ENCODE peak calls at places on chromosomes 2 and 18, in four cellular contexts. Y, B, K and J are unnamed samples.

GRCh38 chr2:100935372-100935752 is 66.7 kb upstream of the RPL31 start:
- DNase-seq in K (peak), B (no peak), Y (no peak), J (peak)

GRCh38 chr2:230692760-230693159 is 19.9 kb upstream of the CAB39 start:
- DNase-seq in Y (no peak), K (no peak), B (no peak), J (no peak)

GRCh38 chr2:15562354-15563031 is 1.4 kb upstream of the NBAS start:
- DNase-seq in Y (no peak), B (no peak), K (no peak), J (no peak)

GRCh38 chr2:5195636-5196035 is 496.5 kb upstream of the SOX11 start:
- DNase-seq in K (no peak), B (no peak), Y (no peak), J (no peak)

GRCh38 chr2:38742797-38743559 is 8.2 kb downstream of the SRSF7 start:
- DNase-seq in Y (no peak), K (no peak), B (no peak), J (no peak)

GRCh38 chr2:150376627-150377335 is 110.7 kb downstream of the RND3 start:
- DNase-seq in K (peak), B (no peak), Y (peak), J (peak)

GRCh38 chr2:10901160-10901559 is 10.6 kb upstream of the KCNF1 start:
- DNase-seq in K (peak), B (no peak), Y (no peak), J (no peak)

GRCh38 chr18:24176727-24177416 is 38.0 kb downstream of the CABYR start:
- DNase-seq in K (peak), B (peak), Y (peak), J (no peak)

GRCh38 chr2:207632575-207633492 is 7.6 kb upstream of the METTL21A start:
- DNase-seq in K (peak), B (peak), Y (no peak), J (no peak)

GRCh38 chr2:226618875-226619605 is 180.6 kb downstream of the IRS1 start:
- DNase-seq in Y (no peak), K (peak), B (no peak), J (no peak)

GRCh38 chr2:8148260-8148880 is 533.5 kb upstream of the ID2 start:
- DNase-seq in K (peak), B (no peak), Y (no peak), J (peak)

GRCh38 chr2:71694501-71695234 is 241.3 kb downstream of the DYSF start:
- DNase-seq in B (no peak), Y (no peak), K (no peak), J (no peak)

GRCh38 chr2:134379293-134379692 is 125.4 kb downstream of the MGAT5 start:
- DNase-seq in K (peak), Y (no peak), B (no peak), J (no peak)

GRCh38 chr2:134372611-134373131 is 118.8 kb downstream of the MGAT5 start:
- DNase-seq in Y (no peak), K (peak), B (no peak), J (peak)

GRCh38 chr2:134377730-134378129 is 123.9 kb downstream of the MGAT5 start:
- DNase-seq in B (no peak), K (no peak), Y (no peak), J (no peak)

GRCh38 chr2:134379722-134380121 is 125.8 kb downstream of the MGAT5 start:
- DNase-seq in Y (no peak), K (no peak), B (no peak), J (no peak)

GRCh38 chr2:134375935-134376334 is 122.1 kb downstream of the MGAT5 start:
- DNase-seq in B (no peak), Y (peak), K (peak), J (peak)
- TF ChIP-seq CTCF in B (no peak), Y (peak), K (no peak), J (peak)

DNA sequence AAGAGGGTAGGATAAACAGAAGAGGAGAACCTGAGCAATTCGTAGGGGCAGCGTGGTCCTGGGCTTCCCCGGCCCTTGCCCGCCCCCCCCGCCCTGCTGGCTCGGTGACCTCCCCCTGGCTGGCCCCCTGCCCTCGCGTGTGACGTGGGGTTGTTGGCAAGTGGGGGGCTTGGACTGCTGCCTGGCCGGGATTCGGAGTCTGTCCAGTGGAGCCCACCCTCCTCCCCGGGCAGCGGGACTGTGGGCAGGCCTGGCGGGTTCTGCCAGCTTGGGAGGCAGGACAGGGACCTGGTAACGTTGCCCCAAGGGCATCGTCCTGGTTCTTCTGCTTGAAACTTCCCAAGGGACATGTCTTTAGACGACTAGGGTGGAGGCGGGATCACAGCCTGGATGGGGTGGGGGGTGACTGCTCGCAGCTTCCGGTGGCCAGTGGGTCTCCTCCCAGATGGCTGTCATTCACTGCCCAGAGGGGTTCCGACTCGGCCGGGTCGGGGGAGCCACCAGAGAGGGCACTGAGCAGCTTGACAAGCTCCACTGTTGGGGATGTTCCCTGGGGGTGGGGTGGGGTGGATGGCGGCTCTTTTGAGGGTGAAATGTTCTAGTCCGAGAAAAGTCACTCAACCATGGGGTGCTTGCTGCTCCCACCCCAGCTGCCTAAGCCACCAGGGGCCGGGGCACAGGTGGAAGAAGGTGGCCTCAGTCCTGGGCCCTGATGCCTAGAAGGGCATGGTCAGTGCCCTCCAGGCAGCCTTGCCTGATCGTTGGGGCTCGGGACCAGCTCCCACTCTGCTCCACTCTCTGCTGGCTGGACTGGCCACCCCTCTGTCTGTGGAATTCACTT is 4.2 kb upstream of the HS6ST1 start:
- DNase-seq in B (no peak), K (no peak), Y (peak), J (no peak)
- H3K4me3 ChIP-seq in B (peak), K (peak), Y (peak), J (peak)

GRCh38 chr2:216911008-216911407 is 51.1 kb upstream of the TNP1 start:
- DNase-seq in Y (no peak), B (no peak), K (no peak), J (no peak)
- TF ChIP-seq CTCF in Y (no peak), B (no peak), K (no peak), J (no peak)

DNA sequence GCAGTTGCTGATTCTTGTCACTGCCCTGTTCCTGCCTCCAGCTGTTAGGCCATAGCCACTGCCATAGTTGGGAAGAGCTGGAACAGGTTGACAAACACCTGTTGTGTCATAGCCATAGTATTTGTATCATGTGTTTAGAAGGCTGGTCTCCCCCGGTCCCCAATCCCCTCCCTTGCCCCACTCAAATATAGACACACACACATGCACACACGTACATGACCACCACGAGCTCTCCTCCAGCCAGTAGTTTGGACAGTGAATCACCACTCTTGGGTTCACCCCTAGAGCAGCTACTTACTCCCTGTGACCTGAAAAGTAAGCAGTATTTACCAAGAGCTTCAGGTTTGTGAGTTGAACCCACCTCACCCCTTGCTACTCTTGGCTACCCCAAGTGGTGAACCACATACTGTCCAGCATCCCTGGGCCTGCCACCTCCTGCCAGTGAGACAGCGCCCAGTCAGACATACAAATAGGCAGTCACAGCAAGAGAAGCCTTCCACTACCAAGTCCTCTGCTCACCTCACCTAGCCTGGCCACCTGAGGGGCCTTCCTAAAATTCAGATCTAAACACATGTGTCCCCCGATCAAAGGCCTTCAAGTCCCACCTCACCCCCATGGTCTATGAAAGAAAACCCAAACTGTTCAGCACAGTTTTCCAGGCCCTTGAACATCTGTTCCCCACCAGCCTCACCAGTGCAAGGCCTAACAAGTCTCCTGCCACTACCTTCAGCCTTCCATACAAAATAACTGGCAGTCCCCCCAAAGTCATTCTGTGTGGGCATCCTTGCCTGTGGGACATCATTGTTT is 7.1 kb downstream of the PCBP1 start:
- DNase-seq in Y (no peak), B (no peak), K (peak), J (no peak)
- H3K4me3 ChIP-seq in Y (no peak), B (peak), K (no peak), J (no peak)

DNA sequence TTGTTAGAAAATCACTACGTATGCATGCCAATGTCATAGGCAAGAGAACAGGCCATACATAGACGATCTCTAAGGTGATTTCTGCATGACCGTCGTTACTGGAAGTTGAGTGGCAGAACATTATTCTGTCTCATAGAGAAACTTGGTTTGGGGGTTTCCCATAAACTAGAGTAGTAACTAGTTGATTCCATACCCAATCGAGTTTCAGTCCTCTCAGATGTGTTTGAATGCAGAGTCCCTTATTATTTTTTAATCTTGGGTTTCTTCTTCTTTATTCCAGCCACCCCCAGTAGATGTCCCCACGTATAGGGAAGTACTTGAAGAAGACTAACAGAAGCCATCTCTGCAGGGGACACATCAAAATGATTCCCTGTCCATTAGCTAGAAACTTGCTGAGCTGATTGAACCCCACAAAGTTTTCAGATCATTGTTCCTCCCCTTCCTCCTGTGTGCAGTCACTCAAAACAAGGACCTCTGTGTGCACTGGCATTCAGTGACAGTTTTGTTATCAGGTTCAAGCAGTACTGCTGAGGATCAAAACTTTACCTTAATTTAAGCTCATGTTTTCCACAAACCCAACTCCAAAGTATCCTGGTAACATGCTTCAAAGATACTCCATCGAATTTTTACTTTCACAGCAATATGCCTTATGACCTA is 68.4 kb upstream of the CDCA7 start:
- DNase-seq in K (no peak), Y (no peak), B (no peak), J (no peak)
- TF ChIP-seq CTCF in K (no peak), Y (no peak), B (no peak), J (no peak)